ENCODE peak calls at places on chromosomes 11 and 22, in eight cellular contexts. U is HFF-Myc, L is RWPE2, F is ovary, A is AG04450, X is heart left ventricle, P is lower leg skin, E is fibroblast of mammary gland. K is an unnamed sample.

GRCh38 chr11:14308114-14308896 is 50.7 kb downstream of the RRAS2 start:
- DNase-seq in L (no peak), A (no peak), P (no peak), F (no peak), X (no peak), U (peak; percentile 20), E (peak; percentile 60), K (peak; percentile 71)

GRCh38 chr11:119990306-119991021 is 147.4 kb downstream of the TRIM29 start:
- DNase-seq in E (peak; percentile 62), L (no peak), A (no peak), X (peak; percentile 43), P (no peak), F (no peak), U (peak; percentile 7), K (no peak)

GRCh38 chr11:68383976-68384501 is 71.6 kb downstream of the LRP5 start:
- DNase-seq in P (peak; percentile 92), A (peak; percentile 11), E (peak; percentile 35), U (no peak), F (peak; percentile 72), X (peak; percentile 62), L (no peak), K (peak; percentile 62)

GRCh38 chr11:96267001-96267489 is 76.0 kb downstream of the MAML2 start:
- DNase-seq in A (no peak), L (no peak), F (no peak), U (no peak), X (no peak), E (peak; percentile 32), P (no peak), K (no peak)

GRCh38 chr22:37485714-37486223 is 415 bp downstream of the MFNG start:
- DNase-seq in A (no peak), L (no peak), F (no peak), U (no peak), P (no peak), X (no peak), E (no peak), K (peak; percentile 41)

GRCh38 chr22:36379593-36380361 is 8.0 kb downstream of the MYH9 start:
- DNase-seq in E (peak; percentile 27), X (no peak), U (no peak), P (no peak), A (no peak), L (no peak), F (no peak), K (peak; percentile 75)

GRCh38 chr22:46517255-46517761 is 20.1 kb downstream of the CELSR1 start:
- DNase-seq in P (no peak), L (no peak), E (no peak), U (no peak), A (no peak), F (peak; percentile 29), X (no peak), K (no peak)

GRCh38 chr11:121038642-121039409 is 14.9 kb downstream of the TBCEL start:
- DNase-seq in U (no peak), P (no peak), E (no peak), X (no peak), A (no peak), F (no peak), L (no peak), K (no peak)

GRCh38 chr11:78476066-78476465 is 58.4 kb upstream of the GAB2 start:
- DNase-seq in L (no peak), P (no peak), F (no peak), X (no peak), E (peak; percentile 5), A (no peak), U (no peak), K (no peak)

DNA sequence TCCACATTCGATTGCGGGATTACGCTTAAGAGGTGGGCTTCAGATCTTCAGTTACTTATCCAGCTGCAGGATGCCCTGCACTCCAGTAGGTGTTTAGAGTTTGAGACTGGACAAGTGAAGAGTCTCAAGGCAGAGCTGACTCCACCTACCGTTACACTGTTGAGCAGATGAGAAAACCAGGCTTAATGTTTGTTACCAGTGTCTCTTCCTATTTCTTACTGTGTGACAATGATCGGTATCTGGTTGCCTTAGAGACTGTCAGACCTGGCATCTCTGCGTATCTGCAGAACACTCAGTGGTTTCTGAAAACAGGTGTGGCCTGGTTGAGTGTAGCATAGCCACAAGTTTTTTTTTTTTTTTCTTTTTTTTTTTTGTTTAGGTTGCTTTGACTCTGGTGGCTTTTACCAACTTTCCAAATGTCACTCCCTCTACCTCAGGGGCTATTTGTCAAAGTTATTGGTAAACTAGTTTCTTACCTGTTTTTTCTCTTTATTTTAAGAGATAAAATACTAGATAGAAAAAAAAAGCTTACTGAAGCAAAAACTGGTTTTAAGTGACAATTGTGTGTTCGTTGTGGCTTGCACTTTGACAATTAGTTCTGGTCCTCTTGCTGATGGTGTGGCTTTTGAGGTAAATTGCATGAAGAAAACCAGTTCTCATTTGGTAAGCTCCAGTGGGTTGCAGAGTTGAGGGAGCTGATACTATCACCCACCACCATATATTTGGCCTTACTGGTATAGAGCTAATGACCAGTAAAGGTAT is 284.8 kb downstream of the ETS1 start:
- DNase-seq in P (no peak), L (no peak), E (no peak), U (no peak), F (no peak), X (no peak), A (no peak), K (peak; percentile 88)
- H3K4me3 ChIP-seq in P (no peak overlapping the region), L (no peak overlapping the region), E (no peak overlapping the region), U (no peak overlapping the region), F (no peak overlapping the region), X (no peak overlapping the region), A (no peak overlapping the region), K (no peak overlapping the region)

GRCh38 chr11:61293869-61294716 is 1.0 kb downstream of the VWCE start:
- DNase-seq in A (no peak), P (peak; percentile 90), L (no peak), X (peak; percentile 41), E (peak; percentile 66), U (no peak), F (peak; percentile 88), K (peak; percentile 70)
- H3K4me3 ChIP-seq in A (peak overlapping the region; percentile 65), P (peak overlapping the region; percentile 33), L (peak overlapping the region; percentile 26), X (peak overlapping the region; percentile 72), E (peak overlapping the region; percentile 53), U (peak overlapping the region; percentile 70), F (peak overlapping the region; percentile 59), K (peak overlapping the region; percentile 89)

GRCh38 chr11:61793084-61793828 is 545 bp downstream of the FEN1 start:
- DNase-seq in P (no peak), E (peak; percentile 8), X (no peak), U (no peak), A (no peak), F (no peak), L (no peak), K (peak; percentile 23)
- H3K4me3 ChIP-seq in P (peak overlapping the region; percentile 77), E (peak overlapping the region; percentile 94), X (peak overlapping the region; percentile 88), U (peak overlapping the region; percentile 99), A (peak overlapping the region; percentile 96), F (peak overlapping the region; percentile 65), L (peak overlapping the region; percentile 66), K (peak overlapping the region; percentile 97)

GRCh38 chr22:17176715-17177114 is 17.6 kb upstream of the HDHD5 start:
- DNase-seq in E (no peak), A (no peak), F (no peak), P (no peak), U (no peak), L (no peak), X (no peak), K (no peak)

GRCh38 chr22:17171016-17171312 is 11.9 kb upstream of the HDHD5 start:
- DNase-seq in F (no peak), U (no peak), L (no peak), A (no peak), P (no peak), E (no peak), X (no peak), K (no peak)

GRCh38 chr22:17167486-17167885 is 8.4 kb upstream of the HDHD5 start:
- DNase-seq in A (no peak), F (peak; percentile 34), L (no peak), P (no peak), E (no peak), X (peak; percentile 73), U (no peak), K (no peak)

GRCh38 chr22:17172172-17172833 is 13.2 kb upstream of the HDHD5 start:
- DNase-seq in A (no peak), X (peak; percentile 54), P (no peak), L (no peak), U (no peak), E (no peak), F (no peak), K (no peak)

DNA sequence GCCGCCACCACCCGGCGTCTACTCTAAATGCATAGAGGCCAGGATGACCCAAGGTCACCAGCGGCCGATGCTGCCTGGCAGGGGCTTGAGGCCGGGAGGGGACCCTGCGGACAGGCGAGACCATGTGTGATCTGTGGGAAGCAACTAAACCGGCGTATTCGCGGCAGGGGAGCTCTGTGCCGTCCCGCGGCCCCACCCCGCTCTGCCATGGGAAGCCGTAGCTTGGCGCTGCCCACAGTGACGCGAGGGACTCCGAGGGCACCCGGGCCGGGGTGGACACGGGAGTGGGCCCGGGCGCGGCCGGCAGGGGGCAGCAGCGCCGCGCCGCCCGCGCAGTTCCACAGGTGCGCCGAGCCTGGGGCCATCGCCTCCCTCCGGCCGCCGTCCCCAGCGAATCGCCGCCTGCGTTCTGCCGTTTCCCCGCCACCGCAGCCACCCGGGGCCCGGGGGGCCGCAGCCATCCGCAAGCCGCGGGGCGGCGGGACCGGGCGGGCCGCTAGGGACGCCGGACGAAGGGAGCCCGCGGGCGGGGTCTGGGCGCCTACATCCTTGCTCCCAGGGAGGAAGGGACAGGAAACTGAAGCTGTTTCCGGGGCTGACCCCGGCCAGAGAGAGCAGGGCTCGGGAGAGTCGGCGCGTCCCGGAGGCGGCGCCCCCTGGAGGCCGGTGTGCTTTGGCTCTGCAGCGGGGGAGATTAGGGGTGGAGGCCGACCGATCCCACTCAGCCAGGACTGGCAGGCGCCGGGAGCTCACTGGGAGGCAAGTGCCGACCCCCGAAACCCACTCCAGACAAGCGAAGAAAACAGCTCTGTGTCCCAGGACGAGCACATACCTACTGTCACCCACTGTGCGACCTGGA is 12.5 kb upstream of the HDHD5 start:
- DNase-seq in P (peak; percentile 96), A (peak; percentile 74), E (peak; percentile 85), F (peak; percentile 81), U (peak; percentile 70), X (peak; percentile 92), L (peak; percentile 82), K (peak; percentile 93)
- H3K4me3 ChIP-seq in P (peak overlapping the region; percentile 43), A (peak overlapping the region; percentile 72), E (peak overlapping the region; percentile 61), F (peak overlapping the region; percentile 61), U (peak overlapping the region; percentile 47), X (peak overlapping the region; percentile 78), L (peak overlapping the region; percentile 54), K (peak overlapping the region; percentile 59)

K was measured in GM12865.